ENCODE peak calls at places on chromosome 19, in eight cellular contexts. N, O, F, S, T, I, G and Y are unnamed samples.

GRCh38 chr19:58499021-58499927 is 12.5 kb downstream of the SLC27A5 start:
- DNase-seq in F (peak; percentile 95), N (peak; percentile 100), O (peak; percentile 99), S (peak; percentile 99), T (peak; percentile 100), G (peak; percentile 100), I (peak; percentile 99), Y (peak; percentile 99)

GRCh38 chr19:38862321-38863059 is 12.7 kb upstream of the HNRNPL start:
- DNase-seq in G (peak; percentile 64), O (no peak), S (no peak), T (peak; percentile 55), F (no peak), I (no peak), N (peak; percentile 79), Y (no peak)

GRCh38 chr19:14349426-14349825 is 31.8 kb upstream of the ADGRE5 start:
- DNase-seq in F (no peak), O (no peak), T (no peak), N (no peak), G (no peak), S (no peak), I (no peak), Y (no peak)

GRCh38 chr19:40466219-40467006 is at the start of gene SPTBN4:
- DNase-seq in S (peak; percentile 41), G (peak; percentile 35), I (no peak), N (no peak), F (peak; percentile 68), T (peak; percentile 37), O (no peak), Y (no peak)

GRCh38 chr19:5052515-5052914 is 83.6 kb downstream of the KDM4B start:
- DNase-seq in N (no peak), T (no peak), O (no peak), G (no peak), F (no peak), I (no peak), S (no peak), Y (no peak)

GRCh38 chr19:5057860-5058259 is 88.9 kb downstream of the KDM4B start:
- DNase-seq in N (peak; percentile 42), F (no peak), T (no peak), G (no peak), O (no peak), S (no peak), I (no peak), Y (peak; percentile 40)

GRCh38 chr19:54449701-54450069 is 686 bp downstream of the LENG8 start:
- DNase-seq in S (no peak), O (no peak), I (no peak), G (no peak), N (no peak), T (no peak), F (no peak), Y (no peak)

GRCh38 chr19:45814851-45815481 is at the start of gene RSPH6A:
- DNase-seq in S (no peak), F (no peak), T (no peak), G (no peak), O (no peak), I (no peak), N (no peak), Y (no peak)

GRCh38 chr19:52670046-52670445 is 31.9 kb upstream of the ZNF83 start:
- DNase-seq in O (no peak), N (no peak), I (no peak), G (no peak), T (no peak), F (no peak), S (no peak), Y (no peak)

GRCh38 chr19:17488593-17489391 is 18.5 kb downstream of the SLC27A1 start:
- DNase-seq in F (peak; percentile 79), G (peak; percentile 89), T (peak; percentile 94), N (peak; percentile 66), O (no peak), S (peak; percentile 51), I (peak; percentile 92), Y (no peak)

GRCh38 chr19:46221981-46222610 is 7.4 kb upstream of the IGFL1 start:
- DNase-seq in O (peak; percentile 54), I (peak; percentile 65), N (peak; percentile 88), T (no peak), F (no peak), S (peak; percentile 42), G (peak; percentile 55), Y (peak; percentile 33)

GRCh38 chr19:13794388-13794751 is 873 bp upstream of the ZSWIM4 start:
- DNase-seq in N (peak; percentile 36), F (no peak), G (peak; percentile 82), T (peak; percentile 64), S (peak; percentile 74), O (peak; percentile 92), I (peak; percentile 80), Y (peak; percentile 99)

GRCh38 chr19:5173993-5174392 is 166.6 kb downstream of the PTPRS start:
- DNase-seq in I (no peak), T (no peak), G (no peak), N (peak; percentile 26), S (no peak), F (no peak), O (no peak), Y (no peak)

GRCh38 chr19:3335431-3336350 is 30.7 kb upstream of the NFIC start:
- DNase-seq in N (no peak), T (peak; percentile 63), O (peak; percentile 75), G (peak; percentile 85), S (peak; percentile 63), F (no peak), I (peak; percentile 77), Y (no peak)

GRCh38 chr19:54430306-54431254 is 15.3 kb downstream of the TTYH1 start:
- DNase-seq in O (no peak), T (no peak), I (no peak), N (peak; percentile 66), G (peak; percentile 64), F (peak; percentile 44), S (peak; percentile 72), Y (peak; percentile 52)

GRCh38 chr19:35931161-35931873 is 4.9 kb upstream of the LRFN3 start:
- DNase-seq in S (peak; percentile 99), F (peak; percentile 99), N (peak; percentile 100), I (peak; percentile 99), G (peak; percentile 99), O (peak; percentile 100), T (peak; percentile 99), Y (peak; percentile 100)

GRCh38 chr19:51003316-51003715 is 1.9 kb upstream of the KLK8 start:
- DNase-seq in N (no peak), F (no peak), O (no peak), I (no peak), G (no peak), T (no peak), S (no peak), Y (no peak)

GRCh38 chr19:15508035-15508710 is at the start of gene CYP4F22:
- DNase-seq in I (no peak), G (no peak), N (no peak), S (peak; percentile 12), F (peak; percentile 18), O (no peak), T (no peak), Y (no peak)

GRCh38 chr19:55901369-55902079 is 30.6 kb downstream of the NLRP13 start:
- DNase-seq in N (no peak), O (no peak), T (no peak), F (no peak), G (no peak), S (no peak), I (no peak), Y (no peak)

DNA sequence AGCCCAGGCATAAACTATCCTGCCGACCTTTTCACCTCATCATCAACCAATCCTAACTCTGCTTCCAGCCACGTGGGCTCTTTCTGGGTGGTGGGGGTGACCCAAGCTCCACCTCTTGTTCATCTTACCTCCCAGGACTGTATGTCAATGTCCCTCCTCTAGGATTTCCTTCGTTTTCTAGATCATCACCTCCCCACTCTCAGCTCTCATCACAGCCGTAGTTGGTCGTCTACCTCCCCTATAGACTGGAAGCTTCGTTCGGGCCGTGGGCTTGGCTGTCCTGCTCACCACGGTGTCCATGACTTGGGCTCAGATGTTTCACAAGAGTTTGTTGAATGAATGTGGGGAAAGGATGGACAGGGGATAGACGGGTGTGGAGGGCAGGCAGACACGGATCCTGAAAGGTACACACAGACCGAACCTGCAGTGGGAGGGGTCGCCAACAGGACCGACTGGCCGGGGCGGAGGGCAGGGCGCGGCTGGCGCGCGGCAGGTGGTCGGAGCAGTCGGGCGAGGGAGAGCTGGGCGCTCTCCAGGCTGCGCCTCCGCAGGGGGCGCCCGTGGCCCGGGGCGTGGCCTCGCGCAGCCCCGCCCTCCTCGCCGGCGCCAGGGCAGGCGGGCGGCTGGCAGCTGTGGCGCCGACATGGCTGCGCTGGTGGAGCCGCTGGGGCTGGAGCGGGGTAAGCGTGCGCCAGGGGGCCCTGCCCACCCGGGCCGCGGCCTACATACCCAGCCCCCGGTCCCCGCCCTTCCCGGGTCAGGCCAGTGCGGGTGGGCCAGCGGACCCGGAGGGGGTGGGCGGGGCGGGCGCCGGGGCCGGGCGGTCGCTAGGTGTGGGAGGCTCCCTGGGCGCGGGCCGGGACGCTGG is at the start of gene LIN7B:
- DNase-seq in T (peak; percentile 65), F (peak; percentile 65), O (peak; percentile 59), N (peak; percentile 85), I (peak; percentile 77), S (peak; percentile 77), G (peak; percentile 58), Y (peak; percentile 54)
- TF ChIP-seq CTCF in T (no peak), F (peak; percentile 67), O (peak; percentile 17), N (peak; percentile 81), I (no peak), S (peak; percentile 35), G (no peak), Y (peak; percentile 3)

DNA sequence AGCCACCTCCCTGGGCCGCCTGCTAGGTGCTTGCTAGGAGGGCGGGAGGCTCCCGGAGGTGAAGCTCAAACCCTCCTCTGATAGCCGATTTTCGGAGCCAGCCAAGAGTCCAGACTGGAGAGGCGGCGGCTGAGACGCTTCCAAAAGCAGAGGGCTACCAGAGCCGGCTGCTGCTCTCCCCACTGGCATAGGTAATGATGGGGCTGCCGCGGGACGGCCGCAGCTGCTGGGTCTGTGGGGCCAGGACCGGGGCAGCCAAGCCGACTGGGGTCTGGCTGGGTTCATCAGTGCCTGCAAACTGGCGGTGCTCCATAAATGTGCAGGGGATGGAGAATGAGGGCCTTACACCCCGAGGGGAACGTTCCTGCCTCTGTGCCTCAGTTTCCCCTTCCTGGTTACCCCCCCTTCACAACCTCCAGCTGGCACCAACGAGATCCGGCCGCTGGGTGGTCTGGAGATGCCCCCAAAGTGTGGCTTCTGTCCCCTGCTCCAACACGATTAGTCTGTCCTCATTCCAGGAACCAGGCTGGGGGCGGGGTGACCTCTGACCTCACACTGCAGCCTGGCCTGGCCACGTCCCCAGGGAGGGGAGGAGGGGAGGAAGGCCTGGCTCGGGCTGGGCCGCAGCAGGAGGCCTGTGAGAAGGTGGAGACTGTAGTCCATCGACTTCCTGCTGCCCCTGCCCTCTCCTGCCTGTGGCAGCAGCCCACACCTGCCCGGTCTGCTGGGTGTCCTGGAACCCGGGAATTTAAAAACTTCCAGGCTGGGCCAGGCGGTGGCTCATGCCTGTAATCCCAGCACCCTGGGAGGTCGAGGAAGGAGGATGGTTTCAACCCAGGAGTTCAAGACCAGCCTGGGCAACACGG is 3.8 kb upstream of the WDR18 start:
- DNase-seq in N (peak; percentile 56), G (no peak), I (no peak), F (no peak), O (peak; percentile 32), S (peak; percentile 44), T (no peak), Y (peak; percentile 64)
- H3K4me3 ChIP-seq in N (no peak overlapping the region), G (no peak overlapping the region), I (no peak overlapping the region), F (no peak overlapping the region), O (no peak overlapping the region), S (no peak overlapping the region), T (no peak overlapping the region), Y (no peak overlapping the region)

GRCh38 chr19:7865262-7865911 is 8.8 kb downstream of the PRR36 start:
- DNase-seq in N (no peak), G (no peak), S (no peak), O (no peak), F (no peak), T (no peak), I (no peak), Y (no peak)
- TF ChIP-seq CTCF in N (no peak), G (no peak), S (no peak), O (no peak), F (no peak), T (no peak), I (no peak), Y (no peak)

GRCh38 chr19:47486900-47487299 is 2.9 kb upstream of the KPTN start:
- DNase-seq in N (no peak), I (no peak), G (no peak), O (no peak), S (no peak), T (no peak), F (no peak), Y (no peak)
- H3K4me3 ChIP-seq in N (no peak overlapping the region), I (no peak overlapping the region), G (no peak overlapping the region), O (no peak overlapping the region), S (no peak overlapping the region), T (no peak overlapping the region), F (no peak overlapping the region), Y (no peak overlapping the region)